ENCODE peak calls at places on chromosomes 7 and 10, in four cellular contexts. One of them, this sample, is unnamed.

GRCh38 chr10:97879241-97879640 is 29.6 kb downstream of the GOLGA7B start:
- DNase-seq in mesendoderm: peak
- DNase-seq in H9: no peak
- DNase-seq in H1: no peak
- DNase-seq in this sample: no peak

GRCh38 chr10:29896053-29896452 is 163.3 kb downstream of the JCAD start:
- DNase-seq in mesendoderm: no peak
- DNase-seq in H9: no peak
- DNase-seq in H1: no peak
- DNase-seq in this sample: peak

GRCh38 chr10:119539359-119539651 is 3.2 kb downstream of the RGS10 start:
- DNase-seq in mesendoderm: no peak
- DNase-seq in H9: no peak
- DNase-seq in H1: no peak
- DNase-seq in this sample: no peak

GRCh38 chr7:1526271-1526754 is 4.2 kb upstream of the MAFK start:
- DNase-seq in mesendoderm: no peak
- DNase-seq in H9: no peak
- DNase-seq in H1: no peak
- DNase-seq in this sample: no peak

GRCh38 chr7:10767771-10768170 is 205.9 kb upstream of the PHF14 start:
- DNase-seq in mesendoderm: peak
- DNase-seq in H9: no peak
- DNase-seq in H1: no peak
- DNase-seq in this sample: no peak

GRCh38 chr7:55132890-55133551 is 114.2 kb downstream of the EGFR start:
- DNase-seq in mesendoderm: no peak
- DNase-seq in H9: no peak
- DNase-seq in H1: no peak
- DNase-seq in this sample: peak

GRCh38 chr10:86225098-86225782 is 141.4 kb downstream of the GRID1 start:
- DNase-seq in mesendoderm: peak
- DNase-seq in H9: no peak
- DNase-seq in H1: no peak
- DNase-seq in this sample: peak

GRCh38 chr10:6175329-6176055 is 27.2 kb upstream of the PFKFB3 start:
- DNase-seq in mesendoderm: no peak
- DNase-seq in H9: no peak
- DNase-seq in H1: no peak
- DNase-seq in this sample: no peak

GRCh38 chr7:42714361-42714760 is 197.5 kb downstream of the C7orf25 start:
- DNase-seq in mesendoderm: no peak
- DNase-seq in H9: no peak
- DNase-seq in H1: no peak
- DNase-seq in this sample: no peak

DNA sequence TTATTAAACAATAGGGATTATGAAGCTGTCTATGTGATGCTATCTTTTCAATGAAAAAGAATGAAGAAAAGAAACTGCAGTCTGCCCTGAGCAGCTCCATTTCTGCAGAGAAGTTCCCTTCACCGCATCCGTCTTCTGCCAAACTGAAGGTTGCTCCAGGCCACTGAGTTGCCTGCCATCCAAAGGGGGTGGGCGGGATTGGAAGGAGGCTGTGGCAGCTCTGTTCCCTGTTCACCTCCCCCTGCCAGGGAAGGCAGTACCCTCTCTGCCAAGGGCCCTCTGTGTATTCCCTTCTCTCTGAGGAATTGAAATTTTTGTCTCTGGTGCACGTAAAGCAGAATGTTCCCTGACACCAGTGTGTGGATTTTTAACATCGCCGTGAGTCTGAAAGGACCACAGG is 243.1 kb upstream of the GHITM start:
- DNase-seq in mesendoderm: no peak
- DNase-seq in H9: no peak
- DNase-seq in H1: no peak
- DNase-seq in this sample: no peak
- H3K56ac ChIP-seq in mesendoderm: no peak
- H3K56ac ChIP-seq in H9: no peak
- H3K56ac ChIP-seq in H1: no peak
- H3K56ac ChIP-seq in this sample: no peak

DNA sequence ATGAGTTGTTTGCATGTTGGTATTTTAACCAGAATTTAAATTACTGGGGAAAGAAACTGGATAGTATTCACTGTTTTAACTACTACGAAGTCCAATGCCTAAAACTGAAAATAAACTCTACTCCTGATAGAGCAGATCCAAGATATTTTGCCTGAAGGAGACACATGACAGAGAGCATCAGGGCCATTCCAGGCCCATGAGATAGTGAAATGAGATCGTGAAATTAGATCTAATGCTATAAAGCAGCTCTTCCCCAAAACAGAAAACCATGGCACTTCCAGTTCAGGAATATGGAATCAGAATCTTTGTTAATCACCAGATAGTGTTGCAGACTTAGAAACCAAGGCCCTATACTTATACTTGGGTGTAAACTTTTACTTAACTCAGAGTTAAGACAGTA is 124.3 kb upstream of the CACNA2D1 start:
- DNase-seq in mesendoderm: no peak
- DNase-seq in H9: no peak
- DNase-seq in H1: no peak
- DNase-seq in this sample: no peak
- H3K56ac ChIP-seq in mesendoderm: no peak
- H3K56ac ChIP-seq in H9: no peak
- H3K56ac ChIP-seq in H1: no peak
- H3K56ac ChIP-seq in this sample: no peak

DNA sequence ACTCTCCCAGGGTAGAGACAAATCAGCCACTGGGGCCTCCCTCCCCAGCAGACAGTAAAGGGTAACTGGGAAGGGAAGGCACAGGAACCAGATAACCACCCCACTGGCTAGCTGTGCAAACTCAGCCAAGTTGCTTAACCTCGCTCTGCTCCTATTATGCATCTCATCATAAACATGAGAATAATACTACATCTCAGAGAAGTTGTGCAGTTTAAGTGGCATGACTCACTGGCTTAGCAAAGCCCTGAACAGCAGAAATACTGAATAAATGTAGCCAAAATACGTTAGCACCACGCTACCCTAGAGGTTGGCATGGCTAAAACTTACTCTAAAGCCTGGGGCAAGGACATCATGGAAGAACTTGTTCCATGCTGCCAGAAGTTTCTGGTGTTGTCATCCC is 128.1 kb upstream of the ANK3 start:
- DNase-seq in mesendoderm: no peak
- DNase-seq in H9: no peak
- DNase-seq in H1: no peak
- DNase-seq in this sample: no peak
- H3K56ac ChIP-seq in mesendoderm: no peak
- H3K56ac ChIP-seq in H9: no peak
- H3K56ac ChIP-seq in H1: no peak
- H3K56ac ChIP-seq in this sample: no peak

GRCh38 chr10:43817368-43817767 is 168.7 kb upstream of the ZNF32 start:
- DNase-seq in mesendoderm: no peak
- DNase-seq in H9: no peak
- DNase-seq in H1: no peak
- DNase-seq in this sample: peak
- H3K56ac ChIP-seq in mesendoderm: no peak
- H3K56ac ChIP-seq in H9: no peak
- H3K56ac ChIP-seq in H1: no peak
- H3K56ac ChIP-seq in this sample: no peak

GRCh38 chr10:131115321-131115720 is 196.2 kb downstream of the TCERG1L start:
- DNase-seq in mesendoderm: no peak
- DNase-seq in H9: no peak
- DNase-seq in H1: no peak
- DNase-seq in this sample: no peak

GRCh38 chr10:131113892-131114291 is 197.6 kb downstream of the TCERG1L start:
- DNase-seq in mesendoderm: no peak
- DNase-seq in H9: no peak
- DNase-seq in H1: no peak
- DNase-seq in this sample: no peak

GRCh38 chr10:131115801-131116200 is 195.7 kb downstream of the TCERG1L start:
- DNase-seq in mesendoderm: no peak
- DNase-seq in H9: no peak
- DNase-seq in H1: no peak
- DNase-seq in this sample: no peak

GRCh38 chr10:131116216-131117005 is 195.1 kb downstream of the TCERG1L start:
- DNase-seq in mesendoderm: no peak
- DNase-seq in H9: no peak
- DNase-seq in H1: no peak
- DNase-seq in this sample: no peak

DNA sequence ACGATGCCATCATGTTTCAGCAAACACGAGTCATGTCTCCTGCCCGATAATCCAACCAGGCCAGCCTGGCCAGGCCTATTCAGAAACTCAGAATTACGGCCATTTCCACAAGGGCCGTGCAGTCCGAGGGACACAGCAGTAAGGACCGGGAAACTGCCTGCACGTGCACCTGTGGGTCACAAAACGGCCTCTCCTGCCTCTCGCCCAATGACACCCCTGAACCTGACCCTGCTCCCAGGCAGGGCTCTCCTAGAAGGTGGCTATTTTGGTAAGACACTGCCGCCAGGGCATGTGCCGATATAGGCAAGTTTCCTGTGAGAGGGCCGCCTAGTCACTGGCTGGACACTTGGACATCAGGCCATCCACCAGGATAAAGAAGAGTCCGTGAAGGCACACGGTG is 196.7 kb downstream of the TCERG1L start:
- DNase-seq in mesendoderm: no peak
- DNase-seq in H9: no peak
- DNase-seq in H1: no peak
- DNase-seq in this sample: no peak
- H3K56ac ChIP-seq in mesendoderm: no peak
- H3K56ac ChIP-seq in H9: no peak
- H3K56ac ChIP-seq in H1: no peak
- H3K56ac ChIP-seq in this sample: no peak

DNA sequence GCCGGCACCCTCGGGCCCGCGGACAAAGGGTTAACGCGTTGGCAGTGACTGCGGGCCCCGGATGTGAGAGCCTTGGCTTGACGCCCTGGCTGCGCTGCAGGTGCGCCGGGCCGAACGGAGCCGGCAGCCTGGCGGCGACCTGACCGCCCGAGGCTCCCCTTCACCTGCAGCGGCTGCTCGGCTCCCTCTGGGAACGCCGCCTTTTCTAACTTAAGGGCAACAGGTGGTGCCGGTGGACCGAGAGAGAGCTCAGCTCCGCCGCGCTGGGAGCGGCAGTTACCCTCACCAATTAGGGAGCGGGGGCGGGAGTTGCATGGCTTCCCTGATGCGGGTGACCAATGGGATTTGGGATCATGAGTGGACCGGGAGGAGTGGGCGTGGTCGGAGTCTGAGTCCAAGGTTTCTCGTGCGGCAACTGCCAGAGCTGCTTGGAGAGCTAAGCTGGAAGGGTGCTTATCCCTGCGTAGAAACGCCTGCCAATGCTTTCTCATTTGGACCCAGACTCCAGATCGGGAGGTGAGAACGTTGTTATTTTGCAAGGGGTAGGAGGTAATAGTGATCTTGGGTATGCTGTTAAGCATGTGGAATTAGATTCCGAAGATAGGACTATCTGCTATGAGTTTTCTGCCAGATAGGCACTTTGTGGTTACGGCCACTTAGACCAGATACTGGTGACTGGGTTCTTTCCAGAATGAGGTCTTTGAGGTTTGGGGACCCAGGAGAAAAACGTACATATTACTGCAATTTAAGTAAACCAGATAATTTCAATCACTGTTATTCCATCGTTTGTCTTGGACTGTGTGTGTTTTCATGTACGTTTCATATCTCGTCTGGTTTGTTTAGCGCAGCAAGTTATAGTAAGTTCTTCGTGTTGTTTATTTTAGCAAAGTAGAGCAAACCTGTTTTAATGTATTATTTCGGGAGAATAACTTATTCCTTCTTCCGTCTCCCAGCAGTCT is at the start of gene ARL4A:
- DNase-seq in mesendoderm: peak
- DNase-seq in H9: peak
- DNase-seq in H1: peak
- DNase-seq in this sample: peak
- H3K56ac ChIP-seq in mesendoderm: peak
- H3K56ac ChIP-seq in H9: no peak
- H3K56ac ChIP-seq in H1: peak
- H3K56ac ChIP-seq in this sample: peak

GRCh38 chr7:135369405-135369804 is 135.8 kb downstream of the STRA8 start:
- DNase-seq in mesendoderm: no peak
- DNase-seq in H9: no peak
- DNase-seq in H1: no peak
- DNase-seq in this sample: no peak
- H3K56ac ChIP-seq in mesendoderm: no peak
- H3K56ac ChIP-seq in H9: no peak
- H3K56ac ChIP-seq in H1: no peak
- H3K56ac ChIP-seq in this sample: no peak